ENCODE peak calls at places on chromosomes 2 and 18, in eight cellular contexts. K is dorsolateral prefrontal cortex; D is adipocyte; C is hippocampal formation; G is B cell; U is CD8-positive, alpha-beta T cell; P is stimulated activated naive B cell treated with anti-CD40 and anti-IgM and Interleukin-4, amounts not matched to agents 10 μg/mL and 1 μg/mL and 100 μg/mL, for 72 hours; B is endothelial cell. E is an unnamed sample.

GRCh38 chr2:68431316-68431972 is 35.6 kb downstream of the FBXO48 start:
- DNase-seq in D (no peak), U (no peak), G (no peak), P (no peak), C (no peak), K (no peak), B (no peak), E (no peak)

GRCh38 chr2:168084267-168084781 is 163.1 kb downstream of the STK39 start:
- DNase-seq in U (no peak), C (no peak), K (no peak), B (no peak), G (no peak), D (no peak), P (no peak), E (no peak)

GRCh38 chr18:74310411-74310810 is 5.2 kb upstream of the C18orf63 start:
- DNase-seq in C (no peak), B (no peak), K (no peak), D (peak), P (no peak), G (no peak), U (no peak), E (no peak)

GRCh38 chr2:1754046-1754445 is 9.7 kb upstream of the PXDN start:
- DNase-seq in P (no peak), U (no peak), B (no peak), K (no peak), G (no peak), D (no peak), C (no peak), E (no peak)

GRCh38 chr2:73243884-73244570 is 9.9 kb downstream of the CCT7 start:
- DNase-seq in G (no peak), B (no peak), U (no peak), P (no peak), K (no peak), C (no peak), D (peak), E (no peak)

GRCh38 chr2:21599417-21599816 is 475.6 kb downstream of the TDRD15 start:
- DNase-seq in P (no peak), G (no peak), B (no peak), U (no peak), D (no peak), K (no peak), C (no peak), E (no peak)

GRCh38 chr2:238521870-238522269 is 95.1 kb downstream of the ASB1 start:
- DNase-seq in B (no peak), G (no peak), K (no peak), D (no peak), P (no peak), U (no peak), C (no peak), E (no peak)

GRCh38 chr2:203934006-203934632 is 2.4 kb upstream of the ICOS start:
- DNase-seq in C (no peak), U (no peak), D (peak), G (no peak), B (no peak), K (no peak), P (no peak), E (no peak)

GRCh38 chr2:20611077-20611843 is 39.6 kb downstream of the HS1BP3 start:
- DNase-seq in G (no peak), U (no peak), C (no peak), D (no peak), K (peak), B (peak), P (no peak), E (peak)

E was measured in adrenal gland.